ENCODE peak calls at places on chromosomes 4 and X, in seven cellular contexts. U, O, A, Q, C, F and W are unnamed samples.

GRCh38 chr4:152947311-152947710 is 11.2 kb downstream of the FHDC1 start:
- DNase-seq in O (no peak), U (no peak), Q (no peak), A (no peak), F (no peak), C (no peak), W (no peak)

GRCh38 chr4:110005461-110006056 is 92.9 kb downstream of the EGF start:
- DNase-seq in U (peak), O (peak), A (peak), Q (peak), C (peak), F (peak), W (peak)

GRCh38 chr4:72418458-72418857 is 150.6 kb downstream of the ADAMTS3 start:
- DNase-seq in O (no peak), A (no peak), C (no peak), Q (peak), F (peak), U (no peak), W (peak)

GRCh38 chr4:8302331-8302730 is 32.8 kb downstream of the HTRA3 start:
- DNase-seq in O (no peak), Q (no peak), A (no peak), F (no peak), U (no peak), C (no peak), W (no peak)

GRCh38 chr4:110503588-110504435 is 27.9 kb downstream of the ENPEP start:
- DNase-seq in A (no peak), Q (no peak), F (no peak), O (no peak), C (no peak), U (peak), W (peak)

GRCh38 chr4:152937535-152938236 is 1.6 kb downstream of the FHDC1 start:
- DNase-seq in A (peak), C (no peak), U (peak), F (peak), O (peak), Q (no peak), W (peak)

GRCh38 chr4:111854494-111855087 is 290.7 kb upstream of the FAM241A start:
- DNase-seq in C (peak), O (peak), Q (peak), U (peak), A (peak), F (peak), W (peak)

GRCh38 chr4:60201052-60201673 is 999.0 kb upstream of the ADGRL3 start:
- DNase-seq in F (peak), O (peak), U (peak), A (peak), C (peak), Q (peak), W (peak)

GRCh38 chrX:22742174-22742573 is 257.6 kb upstream of the DDX53 start:
- DNase-seq in A (no peak), U (no peak), O (no peak), Q (peak), C (no peak), F (no peak), W (peak)

GRCh38 chr4:59200992-59201391 is 1999.1 kb upstream of the ADGRL3 start:
- DNase-seq in F (no peak), U (no peak), O (no peak), Q (no peak), A (no peak), C (no peak), W (no peak)

GRCh38 chrX:23403849-23404248 is 69.2 kb downstream of the PTCHD1 start:
- DNase-seq in A (peak), F (no peak), U (no peak), C (peak), Q (peak), O (peak), W (no peak)

GRCh38 chr4:7313361-7313811 is 121.0 kb downstream of the SORCS2 start:
- DNase-seq in F (no peak), C (no peak), O (no peak), A (no peak), Q (no peak), U (no peak), W (no peak)

GRCh38 chrX:74924449-74925209 is 623 bp downstream of the NEXMIF start:
- DNase-seq in O (peak), A (peak), F (peak), C (no peak), U (peak), Q (no peak), W (peak)
- TF ChIP-seq EZH2 in O (no peak), A (peak), F (no peak), C (no peak), U (no peak), Q (no peak), W (no peak)

DNA sequence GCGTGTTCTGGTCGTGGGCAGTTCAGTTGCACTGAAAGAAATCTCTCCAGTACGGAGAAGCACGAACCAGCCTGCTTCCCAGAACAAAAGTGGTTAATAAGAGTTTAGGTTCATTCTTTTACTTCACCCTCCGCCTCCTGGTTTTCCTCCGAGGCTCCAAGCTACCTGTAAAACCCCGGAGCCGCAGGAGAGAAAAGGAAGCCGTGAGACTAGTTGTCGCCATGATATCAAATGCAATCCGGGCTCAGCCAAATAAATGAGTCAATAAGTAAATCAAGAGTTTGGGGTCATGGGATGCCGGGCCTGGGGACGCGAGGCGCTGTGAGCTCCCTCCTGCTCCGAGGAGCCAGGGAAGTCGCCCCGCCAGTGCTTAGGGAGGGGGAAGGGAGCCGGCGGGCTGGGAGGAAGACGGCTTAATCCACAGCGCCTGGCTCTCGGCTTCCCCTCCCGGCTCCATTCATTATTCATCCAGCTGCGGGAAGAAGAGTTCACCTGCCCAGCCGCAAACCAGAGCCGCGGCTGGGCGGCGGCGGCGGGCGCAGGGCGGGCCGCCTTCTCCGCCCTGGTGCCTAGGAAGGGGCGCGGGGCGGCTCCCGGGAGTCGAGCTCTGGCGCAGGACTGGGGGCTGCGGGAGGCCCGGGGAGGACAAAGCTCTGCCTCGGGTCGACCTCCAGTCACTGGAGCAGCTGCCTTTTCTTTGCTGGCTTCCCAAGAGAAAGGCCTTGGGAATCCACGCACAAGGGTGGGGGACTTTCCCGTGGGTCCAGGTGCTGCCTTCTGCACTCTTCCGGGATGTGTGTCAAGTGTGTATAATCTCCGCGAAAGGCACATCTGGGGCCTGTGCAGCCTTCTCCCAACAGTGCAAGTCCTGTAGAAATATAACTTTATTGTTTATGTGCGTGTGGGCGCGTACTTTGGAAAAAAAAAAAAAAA is 1.7 kb downstream of the FRAS1 start:
- DNase-seq in F (peak), O (peak), U (peak), Q (peak), A (peak), C (no peak), W (peak)
- H2AFZ ChIP-seq in F (peak), O (peak), U (peak), Q (peak), A (peak), C (peak), W (peak)

GRCh38 chrX:106415276-106415895 is 196.4 kb upstream of the RADX start:
- DNase-seq in F (peak), Q (peak), A (peak), U (peak), C (peak), O (peak), W (peak)
- TF ChIP-seq EZH2phosphoT487 in F (no peak), Q (no peak), A (no peak), U (no peak), C (no peak), O (no peak), W (no peak)

GRCh38 chr4:100188829-100189228 is 1.4 kb downstream of the DDIT4L start:
- DNase-seq in Q (no peak), C (no peak), O (no peak), U (peak), A (no peak), F (no peak), W (no peak)

GRCh38 chr4:100184787-100185186 is 5.5 kb downstream of the DDIT4L start:
- DNase-seq in F (no peak), U (no peak), Q (no peak), C (no peak), O (no peak), A (no peak), W (no peak)

GRCh38 chr4:100187781-100188180 is 2.5 kb downstream of the DDIT4L start:
- DNase-seq in C (no peak), O (no peak), A (no peak), Q (no peak), F (no peak), U (no peak), W (no peak)

GRCh38 chr4:100190643-100191600 is 654 bp upstream of the DDIT4L start:
- DNase-seq in O (peak), A (peak), C (no peak), U (no peak), F (peak), Q (no peak), W (peak)

DNA sequence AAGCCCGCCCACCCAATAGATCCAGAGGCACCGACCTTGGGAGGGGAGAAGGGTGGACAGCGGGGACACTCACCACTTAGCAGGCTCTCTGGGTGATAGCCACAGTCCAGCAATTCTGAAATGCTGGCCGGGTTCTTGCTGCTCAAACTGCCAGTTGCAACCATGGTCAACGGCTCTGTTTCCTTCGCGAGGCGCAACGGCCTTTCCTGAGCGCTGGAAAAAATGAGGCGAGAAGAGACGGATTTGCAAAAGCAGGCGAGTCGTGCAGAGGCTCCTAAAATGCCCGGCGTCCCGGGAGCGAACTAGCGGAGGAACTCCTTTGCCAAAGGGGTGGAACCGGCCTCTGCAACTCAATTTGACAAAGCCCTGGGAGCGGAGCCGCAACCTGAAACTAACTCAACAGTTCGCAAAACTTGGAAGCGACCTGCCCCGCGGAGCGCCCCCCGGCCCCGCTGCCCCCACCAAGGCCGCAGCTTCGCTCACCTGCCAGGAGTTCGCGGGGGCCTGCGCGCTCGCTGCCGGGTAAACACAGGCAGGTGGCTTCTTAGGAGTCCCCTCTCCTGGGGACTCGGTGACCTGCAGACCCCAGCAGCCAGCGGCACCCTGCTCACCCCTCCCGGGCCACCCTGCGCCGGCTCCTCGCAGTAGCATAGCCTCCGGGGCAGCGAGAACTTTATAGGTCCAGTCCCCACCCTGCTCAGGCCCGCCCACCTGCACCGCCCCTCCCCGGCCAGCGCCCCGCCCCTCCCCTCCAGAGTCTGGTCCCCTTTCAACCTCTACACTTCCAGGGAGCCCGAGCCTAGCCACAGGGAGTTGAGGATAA is at the start of gene DDIT4L:
- DNase-seq in F (peak), Q (no peak), U (no peak), A (peak), O (peak), C (peak), W (peak)
- TF ChIP-seq EZH2 in F (no peak), Q (no peak), U (no peak), A (no peak), O (no peak), C (no peak), W (no peak)

GRCh38 chr4:103158760-103159159 is 39.4 kb downstream of the CENPE start:
- DNase-seq in O (no peak), Q (no peak), C (no peak), A (no peak), U (peak), F (no peak), W (no peak)
- H2AFZ ChIP-seq in O (no peak), Q (no peak), C (no peak), A (no peak), U (peak), F (no peak), W (peak)